ENCODE peak calls at places on chromosomes 5 and 9, in nine cellular contexts. E is stimulated activated CD8-positive, alpha-beta memory T cell treated with anti-CD3 and anti-CD28 coated beads, Interleukin-7, amount 100 ng/mL, for 24 hours; K is GM13977; V is T-helper 17 cell; R is neural crest cell; B is OCI-M1; X is GM19239; I is NCI-H774; J is cardiac fibroblast. C is an unnamed sample.

GRCh38 chr5:93748875-93749397 is 7.5 kb upstream of the POU5F2 start:
- DNase-seq in E (no peak), K (no peak), V (no peak), R (no peak), B (peak; percentile 87), X (no peak), I (no peak), J (no peak), C (no peak)

GRCh38 chr9:127779136-127779981 is 893 bp upstream of the SH2D3C start:
- DNase-seq in E (no peak), K (peak; percentile 68), V (peak; percentile 36), R (no peak), B (peak; percentile 30), X (no peak), I (no peak), J (peak; percentile 45), C (no peak)

GRCh38 chr5:113336975-113337374 is 97.8 kb downstream of the TSSK1B start:
- DNase-seq in E (no peak), K (no peak), V (no peak), R (no peak), B (peak; percentile 45), X (no peak), I (no peak), J (peak; percentile 92), C (peak; percentile 25)

GRCh38 chr5:84603557-84604185 is 219.0 kb upstream of the EDIL3 start:
- DNase-seq in E (no peak), K (no peak), V (no peak), R (no peak), B (peak; percentile 9), X (no peak), I (no peak), J (peak; percentile 66), C (no peak)

GRCh38 chr5:170537451-170538095 is 33.8 kb downstream of the KCNIP1 start:
- DNase-seq in E (no peak), K (no peak), V (no peak), R (no peak), B (no peak), X (no peak), I (no peak), J (no peak), C (no peak)

GRCh38 chr5:92836861-92837755 is 743.9 kb downstream of the NR2F1-AS1 start:
- DNase-seq in E (no peak), K (no peak), V (no peak), R (no peak), B (no peak), X (no peak), I (no peak), J (peak; percentile 23), C (no peak)

GRCh38 chr5:124480022-124480421 is 266.4 kb downstream of the ZNF608 start:
- DNase-seq in E (no peak), K (no peak), V (no peak), R (no peak), B (no peak), X (no peak), I (peak; percentile 10), J (no peak), C (no peak)

GRCh38 chr9:137156567-137157375 is 13.1 kb downstream of the LRRC26 start:
- DNase-seq in E (peak; percentile 33), K (peak; percentile 83), V (peak; percentile 46), R (no peak), B (peak; percentile 29), X (no peak), I (peak; percentile 15), J (peak; percentile 53), C (no peak)

GRCh38 chr5:174575043-174575442 is 149.3 kb upstream of the MSX2 start:
- DNase-seq in E (no peak), K (no peak), V (no peak), R (no peak), B (no peak), X (no peak), I (no peak), J (no peak), C (no peak)

GRCh38 chr9:34072868-34073590 is 24.3 kb upstream of the UBAP2 start:
- DNase-seq in E (no peak), K (no peak), V (no peak), R (no peak), B (no peak), X (no peak), I (no peak), J (peak; percentile 81), C (no peak)

GRCh38 chr9:124869466-124869985 is 7.6 kb downstream of the ARPC5L start:
- DNase-seq in E (no peak), K (no peak), V (peak; percentile 36), R (no peak), B (peak; percentile 41), X (no peak), I (no peak), J (no peak), C (no peak)

C was measured in G401.